ENCODE peak calls at places on chromosomes 12 and 14, in ten cellular contexts. H, J, Z, D, S, V, O, N, A and Y are unnamed samples.
A peak's percentile ranks its signal among the peaks of the same experiment; 100 is the strongest.

GRCh38 chr12:51773145-51773869 is 75.2 kb downstream of the FIGNL2 start:
- DNase-seq in H (peak; percentile 78), J (peak; percentile 90), Z (no peak), D (no peak), S (peak; percentile 58), V (no peak), O (peak; percentile 90), N (no peak), A (peak; percentile 85), Y (no peak)

GRCh38 chr14:77375164-77375950 is 1.5 kb downstream of the TMED8 start:
- DNase-seq in H (no peak), J (no peak), Z (no peak), D (no peak), S (no peak), V (no peak), O (no peak), N (no peak), A (no peak), Y (no peak)

GRCh38 chr14:61475316-61475715 is 153.9 kb downstream of the PRKCH start:
- DNase-seq in H (peak; percentile 87), J (peak; percentile 70), Z (no peak), D (no peak), S (peak; percentile 89), V (peak; percentile 58), O (peak; percentile 89), N (peak; percentile 75), A (peak; percentile 89), Y (no peak)

GRCh38 chr12:71846322-71846940 is 6.9 kb downstream of the TBC1D15 start:
- DNase-seq in H (peak; percentile 61), J (peak; percentile 30), Z (no peak), D (no peak), S (peak; percentile 50), V (no peak), O (peak; percentile 62), N (peak; percentile 54), A (peak; percentile 58), Y (no peak)

GRCh38 chr12:55073043-55074022 is 52.9 kb upstream of the OR9K2 start:
- DNase-seq in H (peak; percentile 75), J (peak; percentile 61), Z (peak; percentile 34), D (peak; percentile 76), S (peak; percentile 65), V (peak; percentile 59), O (peak; percentile 81), N (peak; percentile 73), A (peak; percentile 82), Y (peak; percentile 72)

GRCh38 chr12:124913474-124914391 is 717 bp downstream of the UBC start:
- DNase-seq in H (peak; percentile 90), J (peak; percentile 68), Z (peak; percentile 90), D (peak; percentile 73), S (peak; percentile 78), V (peak; percentile 55), O (peak; percentile 89), N (no peak), A (peak; percentile 72), Y (peak; percentile 88)

GRCh38 chr14:37124617-37125016 is 47.8 kb downstream of the SLC25A21 start:
- DNase-seq in H (no peak), J (peak; percentile 4), Z (no peak), D (no peak), S (no peak), V (no peak), O (peak; percentile 47), N (no peak), A (no peak), Y (no peak)

GRCh38 chr12:101671157-101671791 is 26.2 kb upstream of the CHPT1 start:
- DNase-seq in H (no peak), J (no peak), Z (no peak), D (no peak), S (peak; percentile 3), V (no peak), O (no peak), N (no peak), A (no peak), Y (peak; percentile 38)

GRCh38 chr12:91890742-91891141 is 254.9 kb downstream of the BTG1 start:
- DNase-seq in H (peak; percentile 34), J (no peak), Z (no peak), D (no peak), S (peak; percentile 38), V (no peak), O (peak; percentile 75), N (no peak), A (peak; percentile 20), Y (no peak)

GRCh38 chr14:52377940-52378339 is 63.8 kb downstream of the PTGER2 start:
- DNase-seq in H (no peak), J (no peak), Z (no peak), D (no peak), S (no peak), V (no peak), O (no peak), N (no peak), A (no peak), Y (no peak)

GRCh38 chr14:35533357-35534129 is 421 bp upstream of the INSM2 start:
- DNase-seq in H (peak; percentile 73), J (peak; percentile 72), Z (no peak), D (peak; percentile 88), S (peak; percentile 66), V (peak; percentile 84), O (peak; percentile 69), N (no peak), A (peak; percentile 49), Y (peak; percentile 4)

GRCh38 chr12:97435153-97435552 is 27.5 kb upstream of the RMST start:
- DNase-seq in H (no peak), J (no peak), Z (no peak), D (no peak), S (no peak), V (no peak), O (no peak), N (no peak), A (no peak), Y (no peak)

GRCh38 chr12:66011731-66012130 is 118.8 kb downstream of the LLPH start:
- DNase-seq in H (peak; percentile 64), J (peak; percentile 68), Z (no peak), D (no peak), S (peak; percentile 63), V (no peak), O (no peak), N (no peak), A (peak; percentile 54), Y (no peak)

GRCh38 chr14:80518173-80518572 is 306.9 kb upstream of the DIO2 start:
- DNase-seq in H (no peak), J (no peak), Z (no peak), D (no peak), S (no peak), V (no peak), O (peak; percentile 54), N (no peak), A (no peak), Y (no peak)

GRCh38 chr12:122859303-122860051 is 24.2 kb downstream of the HIP1R start:
- DNase-seq in H (no peak), J (no peak), Z (no peak), D (no peak), S (no peak), V (no peak), O (no peak), N (no peak), A (no peak), Y (no peak)

GRCh38 chr14:58243790-58244555 is 670 bp upstream of the PSMA3 start:
- DNase-seq in H (peak; percentile 64), J (peak; percentile 51), Z (no peak), D (no peak), S (peak; percentile 30), V (no peak), O (peak; percentile 94), N (no peak), A (peak; percentile 7), Y (no peak)

GRCh38 chr12:80019691-80020090 is 79.6 kb upstream of the OTOGL start:
- DNase-seq in H (no peak), J (no peak), Z (no peak), D (no peak), S (no peak), V (no peak), O (no peak), N (no peak), A (no peak), Y (no peak)

GRCh38 chr12:132084681-132085635 is 59.2 kb downstream of the DDX51 start:
- DNase-seq in H (peak; percentile 79), J (peak; percentile 57), Z (peak; percentile 53), D (peak; percentile 75), S (peak; percentile 50), V (peak; percentile 74), O (peak; percentile 51), N (no peak), A (peak; percentile 67), Y (peak; percentile 25)

GRCh38 chr12:58804749-58805148 is 115.6 kb downstream of the LRIG3 start:
- DNase-seq in H (peak; percentile 37), J (no peak), Z (no peak), D (no peak), S (no peak), V (peak; percentile 31), O (peak; percentile 40), N (no peak), A (no peak), Y (no peak)